ENCODE peak calls at places on chromosome 6, in four cellular contexts. S is GM23338, Y is progenitor cell of endocrine pancreas, U is cardiac muscle cell. W is an unnamed sample.

GRCh38 chr6:127971945-127972391 is 71.1 kb upstream of the THEMIS start:
- DNase-seq in Y (no peak), S (no peak), U (peak; percentile 39), W (peak; percentile 71)

GRCh38 chr6:133814797-133815196 is 74.1 kb upstream of the TCF21 start:
- DNase-seq in U (peak; percentile 78), S (no peak), Y (no peak), W (peak; percentile 79)

GRCh38 chr6:162249907-162250642 is 477.5 kb downstream of the PRKN start:
- DNase-seq in U (no peak), Y (no peak), S (no peak), W (no peak)

GRCh38 chr6:16547586-16547985 is 213.7 kb downstream of the ATXN1 start:
- DNase-seq in U (peak; percentile 26), Y (no peak), S (no peak), W (no peak)

GRCh38 chr6:155473741-155474140 is 18.1 kb upstream of the NOX3 start:
- DNase-seq in Y (no peak), U (peak; percentile 75), S (no peak), W (peak; percentile 56)

GRCh38 chr6:169969372-169970099 is 218.1 kb downstream of the ERMARD start:
- DNase-seq in U (no peak), S (no peak), Y (no peak), W (no peak)

GRCh38 chr6:9467746-9468145 is 947.1 kb downstream of the TFAP2A start:
- DNase-seq in U (peak; percentile 53), S (no peak), Y (no peak), W (peak; percentile 42)

GRCh38 chr6:30877419-30878262 is 6.7 kb upstream of the DDR1 start:
- DNase-seq in S (peak; percentile 97), Y (peak; percentile 67), U (peak; percentile 94), W (peak; percentile 94)

GRCh38 chr6:45540375-45540920 is 162.7 kb upstream of the SUPT3H start:
- DNase-seq in Y (no peak), U (no peak), S (no peak), W (no peak)

GRCh38 chr6:4351857-4352669 is 216.7 kb upstream of the ECI2 start:
- DNase-seq in Y (no peak), S (no peak), U (peak; percentile 97), W (peak; percentile 98)

GRCh38 chr6:155444952-155445903 is 10.4 kb downstream of the NOX3 start:
- DNase-seq in Y (no peak), U (no peak), S (no peak), W (no peak)

GRCh38 chr6:21615504-21615903 is 22.0 kb downstream of the SOX4 start:
- DNase-seq in U (peak; percentile 30), S (no peak), Y (no peak), W (peak; percentile 26)

GRCh38 chr6:40183902-40184301 is 249.6 kb upstream of the MOCS1 start:
- DNase-seq in Y (no peak), S (no peak), U (no peak), W (no peak)

GRCh38 chr6:56927538-56928453 is 27.1 kb upstream of the BEND6 start:
- DNase-seq in Y (no peak), S (peak; percentile 57), U (no peak), W (no peak)

GRCh38 chr6:46221221-46221793 is 50.5 kb upstream of the ENPP5 start:
- DNase-seq in Y (no peak), S (peak; percentile 80), U (peak; percentile 58), W (peak; percentile 58)

GRCh38 chr6:87722831-87723726 is 21.0 kb upstream of the AKIRIN2 start:
- DNase-seq in S (peak; percentile 84), Y (no peak), U (peak; percentile 95), W (peak; percentile 98)

GRCh38 chr6:31383149-31383548 is 20.2 kb upstream of the MICA start:
- DNase-seq in S (no peak), U (no peak), Y (no peak), W (no peak)

GRCh38 chr6:149166747-149167146 is 150.8 kb upstream of the TAB2 start:
- DNase-seq in U (peak; percentile 45), S (no peak), Y (no peak), W (no peak)

GRCh38 chr6:85250586-85251216 is 199.2 kb upstream of the NT5E start:
- DNase-seq in U (peak; percentile 64), S (no peak), Y (no peak), W (peak; percentile 3)

GRCh38 chr6:8904754-8905153 is 469.4 kb upstream of the SLC35B3 start:
- DNase-seq in Y (no peak), S (peak; percentile 70), U (no peak), W (no peak)

DNA sequence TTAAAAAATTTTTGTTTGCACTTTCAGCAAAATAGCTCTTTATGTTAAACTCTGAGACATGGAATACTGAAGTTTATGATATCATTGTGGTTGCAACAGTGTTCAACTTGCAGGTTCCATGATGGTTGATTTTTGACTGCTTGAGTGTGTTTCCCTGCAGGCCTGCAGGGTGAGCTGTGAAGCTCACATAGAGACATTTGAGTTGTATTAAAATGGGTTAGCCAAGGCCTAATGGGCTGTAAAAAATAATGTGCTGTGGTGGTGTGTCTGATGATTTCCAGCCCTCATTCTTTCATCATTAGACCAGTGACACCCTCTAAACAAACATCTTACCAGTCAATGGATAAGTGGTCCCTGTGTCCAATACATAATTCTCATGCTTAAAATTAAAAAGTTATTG is 321.4 kb downstream of the FARS2 start:
- DNase-seq in U (no peak), S (no peak), Y (no peak), W (no peak)
- TF ChIP-seq CTCF in U (no peak), S (peak; percentile 24), Y (no peak), W (no peak)

GRCh38 chr6:15493437-15494168 is 169.2 kb downstream of the DTNBP1 start:
- DNase-seq in Y (no peak), U (no peak), S (peak; percentile 73), W (no peak)
- TF ChIP-seq CTCF in Y (no peak), U (no peak), S (no peak), W (no peak)

GRCh38 chr6:35017461-35018183 is 123.5 kb downstream of the TCP11 start:
- DNase-seq in U (peak; percentile 56), S (no peak), Y (no peak), W (peak; percentile 46)
- TF ChIP-seq CTCF in U (peak; percentile 18), S (no peak), Y (no peak), W (no peak)

GRCh38 chr6:159742165-159742564 is 14.9 kb downstream of the WTAP start:
- DNase-seq in U (no peak), Y (no peak), S (no peak), W (no peak)
- TF ChIP-seq CTCF in U (no peak), Y (no peak), S (no peak), W (no peak)

DNA sequence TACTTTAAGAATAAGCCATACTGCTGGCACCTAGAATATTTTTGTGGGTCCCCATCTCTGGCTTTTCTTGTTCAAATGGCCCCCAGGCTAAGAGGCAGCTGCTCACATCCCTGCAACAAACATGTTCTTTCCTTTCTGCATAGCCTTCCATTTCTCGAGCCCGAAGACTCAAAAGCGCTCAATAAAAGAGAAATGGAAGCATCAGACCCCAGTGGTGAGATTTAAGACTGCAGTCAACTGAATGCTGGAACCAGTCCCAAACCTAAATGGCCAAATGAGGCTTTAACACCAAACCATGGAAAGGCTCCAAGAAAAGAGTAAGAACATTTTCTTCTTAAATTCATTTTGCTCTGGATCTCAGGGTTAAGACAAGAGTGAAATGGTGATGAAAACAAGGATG is 122.1 kb upstream of the TRAF3IP2 start:
- DNase-seq in Y (no peak), U (peak; percentile 69), S (peak; percentile 76), W (no peak)
- TF ChIP-seq CTCF in Y (peak; percentile 31), U (peak; percentile 44), S (peak; percentile 26), W (peak; percentile 45)

GRCh38 chr6:148002067-148002466 is 340.6 kb upstream of the SASH1 start:
- DNase-seq in S (no peak), U (no peak), Y (no peak), W (no peak)
- TF ChIP-seq CTCF in S (no peak), U (no peak), Y (no peak), W (no peak)

DNA sequence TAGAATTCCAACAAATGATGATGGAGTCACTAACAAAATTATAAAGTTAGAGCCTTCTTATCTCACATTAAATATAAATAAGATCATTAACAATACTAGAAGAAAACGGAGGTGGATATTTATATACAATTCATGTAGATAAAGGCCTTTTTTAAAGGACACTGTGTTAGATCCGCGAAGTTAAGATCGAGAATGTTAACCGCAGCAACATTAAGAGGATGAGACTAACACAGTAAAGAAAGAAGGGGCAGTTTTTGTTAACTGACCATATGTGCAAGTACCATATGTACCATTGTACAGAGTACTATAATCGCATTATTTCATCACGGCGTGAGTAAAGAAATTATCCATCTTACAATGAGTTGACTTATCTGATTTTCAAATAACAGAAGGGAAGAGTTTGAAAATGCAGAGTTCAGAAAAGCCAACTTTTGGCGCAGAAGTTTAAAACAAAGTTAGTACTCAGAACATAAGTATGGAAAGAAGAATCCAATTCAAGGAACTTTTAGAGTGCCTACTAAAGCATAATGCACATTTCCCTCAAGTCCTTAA is 1.4 kb downstream of the FBXL4 start:
- DNase-seq in U (no peak), S (no peak), Y (no peak), W (peak; percentile 6)
- TF ChIP-seq CTCF in U (no peak), S (no peak), Y (no peak), W (no peak)

GRCh38 chr6:122838060-122838780 is 49.2 kb downstream of the SMPDL3A start:
- DNase-seq in S (peak; percentile 28), U (peak; percentile 33), Y (no peak), W (peak; percentile 60)
- TF ChIP-seq CTCF in S (no peak), U (peak; percentile 57), Y (peak; percentile 55), W (peak; percentile 72)